ENCODE peak calls at places on chromosomes 13 and 19, in four cellular contexts. One of them, this sample, is unnamed.

GRCh38 chr19:13877303-13877702 is 369 bp downstream of the NANOS3 start:
- DNase-seq in SK-N-SH: no peak
- DNase-seq in CD8-positive, alpha-beta T cell: no peak
- DNase-seq in WTC11: no peak
- DNase-seq in this sample: no peak

GRCh38 chr13:112343591-112343990 is 32.6 kb upstream of the SPACA7 start:
- DNase-seq in CD8-positive, alpha-beta T cell: no peak
- DNase-seq in SK-N-SH: no peak
- DNase-seq in WTC11: no peak
- DNase-seq in this sample: no peak

GRCh38 chr13:36801035-36801434 is 18.0 kb upstream of the RFXAP start:
- DNase-seq in CD8-positive, alpha-beta T cell: no peak
- DNase-seq in WTC11: no peak
- DNase-seq in SK-N-SH: no peak
- DNase-seq in this sample: no peak

GRCh38 chr19:6211632-6212402 is 68.0 kb downstream of the MLLT1 start:
- DNase-seq in SK-N-SH: peak
- DNase-seq in CD8-positive, alpha-beta T cell: no peak
- DNase-seq in WTC11: no peak
- DNase-seq in this sample: no peak

GRCh38 chr13:28325022-28325421 is 169.9 kb downstream of the FLT1 start:
- DNase-seq in SK-N-SH: no peak
- DNase-seq in WTC11: no peak
- DNase-seq in CD8-positive, alpha-beta T cell: no peak
- DNase-seq in this sample: no peak

GRCh38 chr13:94390881-94391280 is 88.6 kb downstream of the DCT start:
- DNase-seq in CD8-positive, alpha-beta T cell: no peak
- DNase-seq in SK-N-SH: no peak
- DNase-seq in WTC11: no peak
- DNase-seq in this sample: no peak

GRCh38 chr13:37923236-37923635 is 53.7 kb upstream of the TRPC4 start:
- DNase-seq in WTC11: no peak
- DNase-seq in SK-N-SH: no peak
- DNase-seq in CD8-positive, alpha-beta T cell: no peak
- DNase-seq in this sample: no peak

GRCh38 chr19:15199652-15200574 is 882 bp downstream of the NOTCH3 start:
- DNase-seq in WTC11: peak
- DNase-seq in CD8-positive, alpha-beta T cell: no peak
- DNase-seq in SK-N-SH: peak
- DNase-seq in this sample: no peak

GRCh38 chr13:94020833-94021232 is 458.6 kb downstream of the DCT start:
- DNase-seq in SK-N-SH: no peak
- DNase-seq in CD8-positive, alpha-beta T cell: no peak
- DNase-seq in WTC11: no peak
- DNase-seq in this sample: no peak

GRCh38 chr13:110469597-110469996 is 91.9 kb downstream of the RAB20 start:
- DNase-seq in CD8-positive, alpha-beta T cell: no peak
- DNase-seq in SK-N-SH: no peak
- DNase-seq in WTC11: no peak
- DNase-seq in this sample: no peak

GRCh38 chr13:37995052-37995451 is 125.5 kb upstream of the TRPC4 start:
- DNase-seq in CD8-positive, alpha-beta T cell: no peak
- DNase-seq in WTC11: no peak
- DNase-seq in SK-N-SH: no peak
- DNase-seq in this sample: no peak

GRCh38 chr19:7603919-7604318 is 8.3 kb downstream of the CAMSAP3 start:
- DNase-seq in CD8-positive, alpha-beta T cell: no peak
- DNase-seq in WTC11: no peak
- DNase-seq in SK-N-SH: no peak
- DNase-seq in this sample: no peak

GRCh38 chr19:17097593-17098126 is 22.1 kb downstream of the MYO9B start:
- DNase-seq in CD8-positive, alpha-beta T cell: no peak
- DNase-seq in WTC11: no peak
- DNase-seq in SK-N-SH: no peak
- DNase-seq in this sample: no peak

GRCh38 chr13:71046360-71047079 is 820.5 kb downstream of the DACH1 start:
- DNase-seq in WTC11: no peak
- DNase-seq in CD8-positive, alpha-beta T cell: no peak
- DNase-seq in SK-N-SH: no peak
- DNase-seq in this sample: no peak

GRCh38 chr13:45909724-45910123 is 58.2 kb upstream of the SIAH3 start:
- DNase-seq in CD8-positive, alpha-beta T cell: no peak
- DNase-seq in WTC11: no peak
- DNase-seq in SK-N-SH: no peak
- DNase-seq in this sample: no peak

GRCh38 chr19:13411899-13412298 is 94.4 kb downstream of the CACNA1A start:
- DNase-seq in SK-N-SH: no peak
- DNase-seq in WTC11: no peak
- DNase-seq in CD8-positive, alpha-beta T cell: no peak
- DNase-seq in this sample: no peak

GRCh38 chr13:79307866-79308298 is 98.2 kb downstream of the RBM26 start:
- DNase-seq in SK-N-SH: no peak
- DNase-seq in CD8-positive, alpha-beta T cell: no peak
- DNase-seq in WTC11: no peak
- DNase-seq in this sample: no peak

GRCh38 chr19:28827382-28827781 is 385.6 kb downstream of the UQCRFS1 start:
- DNase-seq in CD8-positive, alpha-beta T cell: no peak
- DNase-seq in WTC11: no peak
- DNase-seq in SK-N-SH: no peak
- DNase-seq in this sample: no peak

GRCh38 chr13:86741762-86742285 is 929.3 kb upstream of the SLITRK5 start:
- DNase-seq in WTC11: no peak
- DNase-seq in SK-N-SH: peak
- DNase-seq in CD8-positive, alpha-beta T cell: no peak
- DNase-seq in this sample: no peak
- TF ChIP-seq CTCF in WTC11: no peak
- TF ChIP-seq CTCF in SK-N-SH: peak
- TF ChIP-seq CTCF in CD8-positive, alpha-beta T cell: no peak
- TF ChIP-seq CTCF in this sample: no peak

GRCh38 chr13:60335531-60335930 is 61.5 kb upstream of the TDRD3 start:
- DNase-seq in CD8-positive, alpha-beta T cell: no peak
- DNase-seq in WTC11: no peak
- DNase-seq in SK-N-SH: no peak
- DNase-seq in this sample: no peak
- TF ChIP-seq CTCF in CD8-positive, alpha-beta T cell: peak
- TF ChIP-seq CTCF in WTC11: peak
- TF ChIP-seq CTCF in SK-N-SH: peak
- TF ChIP-seq CTCF in this sample: peak

DNA sequence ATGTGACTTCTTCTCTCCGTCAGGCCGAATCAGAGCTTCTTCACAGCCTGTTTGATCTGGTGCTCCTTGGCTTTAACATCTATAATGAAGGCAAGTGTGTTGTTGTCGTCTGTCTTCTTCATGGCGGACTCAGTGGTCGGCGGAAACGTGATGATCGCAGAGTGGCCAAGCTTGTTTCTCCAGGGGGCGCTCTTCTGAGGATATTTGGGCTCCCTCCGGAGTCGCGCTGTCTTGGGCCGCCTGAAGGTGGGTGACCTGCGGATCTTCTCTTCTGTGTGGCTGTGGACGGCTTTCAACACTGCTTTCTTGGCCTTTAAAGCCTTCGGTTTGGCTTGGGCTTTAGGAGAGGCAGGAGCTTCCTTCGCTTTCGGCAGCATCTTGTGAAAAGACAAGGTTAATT is 9.8 kb downstream of the TPRX1 start:
- DNase-seq in SK-N-SH: no peak
- DNase-seq in WTC11: peak
- DNase-seq in CD8-positive, alpha-beta T cell: no peak
- DNase-seq in this sample: no peak
- TF ChIP-seq CTCF in SK-N-SH: peak
- TF ChIP-seq CTCF in WTC11: peak
- TF ChIP-seq CTCF in CD8-positive, alpha-beta T cell: no peak
- TF ChIP-seq CTCF in this sample: no peak

DNA sequence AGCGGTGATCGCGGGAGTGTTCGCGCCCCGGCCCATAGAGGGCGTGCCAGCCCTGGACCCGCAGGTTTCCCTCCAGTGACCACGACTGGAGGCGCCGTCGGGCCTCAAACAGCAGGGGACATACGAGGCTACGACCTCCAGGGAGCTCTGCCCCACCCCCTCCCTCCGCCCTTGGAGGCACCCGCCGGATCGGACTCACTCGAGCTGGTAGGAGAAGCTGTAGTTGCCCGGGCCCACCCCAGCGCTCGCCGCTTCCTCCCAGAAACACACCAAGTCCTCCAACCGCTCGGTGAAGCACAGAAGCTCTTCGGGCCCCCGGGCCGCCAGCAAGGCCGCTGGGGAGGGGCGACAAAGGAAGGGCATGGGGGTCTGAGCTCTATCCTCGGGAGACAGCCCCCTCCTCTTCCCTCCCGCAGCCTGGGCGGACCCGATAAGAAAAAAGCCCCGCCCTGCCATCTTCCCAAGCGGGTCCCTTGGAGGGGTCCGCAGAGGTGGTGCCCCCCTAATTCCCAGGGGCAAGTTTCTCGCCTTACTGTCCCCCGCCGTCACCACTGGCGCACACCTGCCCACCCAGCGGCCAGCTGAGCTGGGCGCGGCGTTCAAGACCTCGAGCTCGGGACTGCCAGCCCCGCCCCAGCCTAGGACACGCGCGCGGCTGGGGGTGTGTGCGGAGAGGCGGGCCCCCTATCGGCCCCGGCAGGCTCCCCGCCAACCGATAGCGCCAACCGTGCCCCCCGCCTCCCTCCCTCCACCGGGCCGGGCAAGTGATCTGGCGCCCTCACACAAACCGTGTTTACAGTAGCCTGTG is 1.0 kb downstream of the EPOR start:
- DNase-seq in WTC11: peak
- DNase-seq in CD8-positive, alpha-beta T cell: peak
- DNase-seq in SK-N-SH: peak
- DNase-seq in this sample: peak
- TF ChIP-seq CTCF in WTC11: peak
- TF ChIP-seq CTCF in CD8-positive, alpha-beta T cell: peak
- TF ChIP-seq CTCF in SK-N-SH: peak
- TF ChIP-seq CTCF in this sample: peak

GRCh38 chr13:39777527-39778061 is 122.1 kb downstream of the COG6 start:
- DNase-seq in SK-N-SH: no peak
- DNase-seq in WTC11: no peak
- DNase-seq in CD8-positive, alpha-beta T cell: no peak
- DNase-seq in this sample: no peak
- TF ChIP-seq CTCF in SK-N-SH: peak
- TF ChIP-seq CTCF in WTC11: no peak
- TF ChIP-seq CTCF in CD8-positive, alpha-beta T cell: no peak
- TF ChIP-seq CTCF in this sample: no peak

This sample was measured in natural killer cell.